ENCODE peak calls at places on chromosomes 5 and 9, in five cellular contexts. H is cardiac septum, P is NCI-H187, R is GM13977, O is NCI-H1694. I is an unnamed sample.

GRCh38 chr9:91949293-91949945 is 609 bp downstream of the ROR2 start:
- DNase-seq in H (peak), P (no peak), R (no peak), O (no peak), I (no peak)

GRCh38 chr9:133476531-133476930 is 2.4 kb downstream of the SLC2A6 start:
- DNase-seq in H (no peak), P (no peak), R (no peak), O (no peak), I (no peak)

GRCh38 chr5:69485471-69485870 is 7.1 kb upstream of the OCLN start:
- DNase-seq in H (no peak), P (no peak), R (no peak), O (no peak), I (no peak)

GRCh38 chr5:74631088-74631960 is 9.2 kb downstream of the ENC1 start:
- DNase-seq in H (no peak), P (no peak), R (peak), O (no peak), I (no peak)

GRCh38 chr5:1163879-1164278 is 37.5 kb upstream of the SLC6A19 start:
- DNase-seq in H (no peak), P (no peak), R (no peak), O (no peak), I (no peak)

GRCh38 chr9:120965344-120966004 is 38.9 kb upstream of the TRAF1 start:
- DNase-seq in H (no peak), P (peak), R (no peak), O (no peak), I (no peak)

GRCh38 chr5:154215931-154216330 is 25.4 kb downstream of the GALNT10 start:
- DNase-seq in H (no peak), P (no peak), R (no peak), O (no peak), I (no peak)

GRCh38 chr9:113310538-113310937 is 7.4 kb upstream of the RNF183 start:
- DNase-seq in H (no peak), P (no peak), R (no peak), O (no peak), I (no peak)

GRCh38 chr9:1034271-1034670 is 15.9 kb upstream of the DMRT2 start:
- DNase-seq in H (no peak), P (no peak), R (no peak), O (no peak), I (no peak)

GRCh38 chr9:96556701-96557461 is 62.8 kb downstream of the CDC14B start:
- DNase-seq in H (no peak), P (no peak), R (no peak), O (no peak), I (peak)

GRCh38 chr9:127035948-127036347 is 86.5 kb downstream of the ANGPTL2 start:
- DNase-seq in H (peak), P (no peak), R (no peak), O (no peak), I (no peak)

GRCh38 chr5:98637607-98638006 is 135.9 kb upstream of the RGMB start:
- DNase-seq in H (no peak), P (no peak), R (no peak), O (no peak), I (no peak)

GRCh38 chr5:94396687-94397086 is 221.7 kb downstream of the KIAA0825 start:
- DNase-seq in H (no peak), P (no peak), R (no peak), O (no peak), I (no peak)

GRCh38 chr5:38591450-38591849 is 35.0 kb upstream of the LIFR start:
- DNase-seq in H (no peak), P (no peak), R (no peak), O (no peak), I (no peak)

GRCh38 chr5:33233013-33233463 is 207.7 kb upstream of the TARS1 start:
- DNase-seq in H (no peak), P (no peak), R (no peak), O (no peak), I (no peak)

GRCh38 chr5:107425541-107426031 is 245.2 kb downstream of the EFNA5 start:
- DNase-seq in H (no peak), P (no peak), R (no peak), O (no peak), I (no peak)

GRCh38 chr9:35258665-35259474 is 97.1 kb downstream of the UNC13B start:
- DNase-seq in H (peak), P (peak), R (peak), O (peak), I (peak)

GRCh38 chr5:106522296-106522695 is 1148.4 kb downstream of the EFNA5 start:
- DNase-seq in H (no peak), P (no peak), R (no peak), O (no peak), I (no peak)

GRCh38 chr5:96434201-96434645 is 1.2 kb upstream of the PCSK1 start:
- DNase-seq in H (peak), P (peak), R (peak), O (no peak), I (no peak)

GRCh38 chr9:134564431-134565170 is 77.0 kb upstream of the COL5A1 start:
- DNase-seq in H (no peak), P (no peak), R (no peak), O (no peak), I (peak)

GRCh38 chr5:76372320-76373054 is 30.6 kb upstream of the IQGAP2 start:
- DNase-seq in H (no peak), P (no peak), R (no peak), O (no peak), I (no peak)

GRCh38 chr5:100706796-100707195 is 171.6 kb downstream of the FAM174A start:
- DNase-seq in H (no peak), P (no peak), R (no peak), O (no peak), I (no peak)

GRCh38 chr5:125348221-125348692 is 601.8 kb upstream of the ZNF608 start:
- DNase-seq in H (no peak), P (no peak), R (no peak), O (no peak), I (no peak)

GRCh38 chr9:13758876-13759275 is 479.4 kb upstream of the MPDZ start:
- DNase-seq in H (no peak), P (no peak), R (no peak), O (peak), I (no peak)

GRCh38 chr9:33165263-33166151 is 1.6 kb downstream of the B4GALT1 start:
- DNase-seq in H (no peak), P (no peak), R (peak), O (no peak), I (peak)

GRCh38 chr9:117413346-117414219 is 1.3 kb downstream of the ASTN2 start:
- DNase-seq in H (no peak), P (no peak), R (peak), O (no peak), I (no peak)

GRCh38 chr5:149421834-149422233 is 42.7 kb upstream of the IL17B start:
- DNase-seq in H (no peak), P (no peak), R (no peak), O (no peak), I (no peak)

I was measured in coronary artery.